ENCODE peak calls at places on chromosomes 7 and 10, in six cellular contexts. K is thoracic aorta, P is NCI-H1417 treated with DMSO at 0.1 percent for 48 hours, J is cardiac fibroblast, L is T-helper 2 cell, C is GM03348. T is an unnamed sample.

GRCh38 chr7:41967156-41967555 is 264.3 kb upstream of the INHBA start:
- DNase-seq in P (no peak), K (no peak), J (peak; percentile 73), L (no peak), C (peak; percentile 79), T (no peak)

GRCh38 chr10:5627486-5628044 is 38.8 kb downstream of the ASB13 start:
- DNase-seq in K (no peak), C (no peak), L (no peak), J (no peak), P (no peak), T (no peak)

GRCh38 chr10:33273295-33274002 is 61.0 kb downstream of the NRP1 start:
- DNase-seq in K (peak; percentile 64), J (peak; percentile 100), P (no peak), C (peak; percentile 87), L (no peak), T (peak; percentile 21)

GRCh38 chr7:57414852-57415251 is 35.1 kb upstream of the ZNF716 start:
- DNase-seq in P (no peak), K (no peak), L (no peak), C (no peak), J (no peak), T (no peak)

GRCh38 chr10:85922363-85923129 is 444.0 kb downstream of the GRID1 start:
- DNase-seq in P (no peak), K (no peak), C (no peak), J (no peak), L (no peak), T (no peak)

GRCh38 chr7:107659666-107660065 is 962 bp upstream of the SLC26A4 start:
- DNase-seq in P (no peak), K (no peak), C (peak; percentile 47), J (peak; percentile 70), L (peak; percentile 62), T (no peak)

GRCh38 chr10:107340345-107340744 is 175.8 kb upstream of the SORCS1 start:
- DNase-seq in L (no peak), C (no peak), J (no peak), P (no peak), K (no peak), T (no peak)

GRCh38 chr7:157431951-157432540 is 95.2 kb downstream of the DNAJB6 start:
- DNase-seq in P (no peak), K (no peak), C (no peak), L (no peak), J (no peak), T (no peak)

GRCh38 chr7:80134536-80135305 is at the start of gene GNAI1:
- DNase-seq in K (no peak), C (peak; percentile 90), J (peak; percentile 88), L (peak; percentile 46), P (peak; percentile 31), T (no peak)

GRCh38 chr10:114538544-114538906 is 119.5 kb downstream of the ABLIM1 start:
- DNase-seq in J (no peak), C (no peak), K (no peak), P (no peak), L (peak; percentile 74), T (no peak)

GRCh38 chr10:71075066-71075758 is 137.2 kb upstream of the UNC5B start:
- DNase-seq in P (no peak), C (no peak), J (no peak), K (no peak), L (no peak), T (no peak)

GRCh38 chr10:93352638-93353383 is 129.3 kb downstream of the MYOF start:
- DNase-seq in P (no peak), C (peak; percentile 68), J (peak; percentile 63), K (no peak), L (peak; percentile 38), T (no peak)

GRCh38 chr10:84659497-84660276 is 331.3 kb downstream of the CCSER2 start:
- DNase-seq in P (no peak), K (no peak), C (no peak), J (no peak), L (no peak), T (no peak)

GRCh38 chr10:58152698-58153263 is 114.9 kb downstream of the IPMK start:
- DNase-seq in P (no peak), L (peak; percentile 41), K (no peak), C (peak; percentile 43), J (peak; percentile 68), T (no peak)

GRCh38 chr7:14786314-14786895 is 116.1 kb downstream of the DGKB start:
- DNase-seq in K (no peak), J (no peak), C (no peak), P (no peak), L (no peak), T (no peak)

GRCh38 chr10:100327007-100327700 is 2.9 kb downstream of the PKD2L1 start:
- DNase-seq in C (peak; percentile 45), K (no peak), J (peak; percentile 38), P (no peak), L (peak; percentile 70), T (no peak)

GRCh38 chr10:129604333-129605032 is 137.4 kb downstream of the MGMT start:
- DNase-seq in C (no peak), J (no peak), L (no peak), P (no peak), K (no peak), T (no peak)

GRCh38 chr10:106515206-106515790 is 649.2 kb downstream of the SORCS1 start:
- DNase-seq in J (no peak), K (no peak), C (no peak), P (no peak), L (no peak), T (no peak)

GRCh38 chr7:87219545-87220025 is at the start of gene TMEM243:
- DNase-seq in L (peak; percentile 92), C (peak; percentile 88), P (peak; percentile 9), J (peak; percentile 78), K (peak; percentile 13), T (no peak)

GRCh38 chr10:6470894-6471618 is 109.0 kb downstream of the PRKCQ start:
- DNase-seq in K (no peak), L (no peak), C (no peak), P (no peak), J (no peak), T (no peak)

GRCh38 chr7:49630513-49630912 is 142.9 kb upstream of the VWC2 start:
- DNase-seq in L (no peak), P (no peak), K (no peak), J (no peak), C (no peak), T (no peak)

GRCh38 chr10:76353124-76353851 is 921.9 kb downstream of the LRMDA start:
- DNase-seq in J (peak; percentile 12), L (no peak), P (no peak), C (no peak), K (no peak), T (no peak)

GRCh38 chr10:123635131-123635530 is 31.0 kb upstream of the GPR26 start:
- DNase-seq in L (no peak), C (no peak), P (no peak), K (no peak), J (no peak), T (no peak)

GRCh38 chr10:35934637-35934995 is 292.5 kb upstream of the FZD8 start:
- DNase-seq in C (no peak), L (no peak), J (no peak), P (no peak), K (no peak), T (no peak)

GRCh38 chr7:99579956-99580777 is 17.9 kb upstream of the TMEM225B start:
- DNase-seq in C (peak; percentile 68), K (no peak), P (peak; percentile 41), L (peak; percentile 41), J (peak; percentile 35), T (no peak)

GRCh38 chr10:98611432-98611831 is 164.7 kb upstream of the HPS1 start:
- DNase-seq in P (no peak), L (no peak), K (no peak), J (no peak), C (no peak), T (no peak)

GRCh38 chr7:73612598-73613269 is 11.6 kb downstream of the MLXIPL start:
- DNase-seq in P (no peak), C (no peak), L (no peak), J (peak; percentile 52), K (no peak), T (no peak)

GRCh38 chr7:111292026-111292430 is 201.1 kb downstream of the LRRN3 start:
- DNase-seq in J (peak; percentile 48), C (peak; percentile 27), L (no peak), P (no peak), K (no peak), T (no peak)

GRCh38 chr10:35353805-35354204 is 17.5 kb downstream of the CCNY start:
- DNase-seq in J (no peak), C (no peak), L (no peak), P (no peak), K (no peak), T (no peak)

GRCh38 chr10:98012654-98013053 is 17.8 kb downstream of the CRTAC1 start:
- DNase-seq in L (no peak), P (no peak), C (no peak), K (no peak), J (no peak), T (no peak)

GRCh38 chr10:99775850-99776249 is 6.6 kb upstream of the ABCC2 start:
- DNase-seq in P (no peak), J (peak; percentile 75), K (no peak), C (peak; percentile 79), L (peak; percentile 10), T (no peak)

GRCh38 chr7:37694208-37695080 is 10.9 kb downstream of the GPR141 start:
- DNase-seq in J (no peak), L (no peak), C (no peak), P (no peak), K (no peak), T (no peak)

GRCh38 chr10:117221156-117221711 is 19.7 kb upstream of the SLC18A2 start:
- DNase-seq in L (no peak), K (no peak), J (no peak), P (no peak), C (no peak), T (peak; percentile 81)

T was measured in NCI-H1436 treated with DMSO at 0.1 percent for 48 hours.